ENCODE peak calls at places on chromosomes 2 and 18, in four cellular contexts. A, O, S and I are unnamed samples. For H3K79me2 and H3K4me1, the result is how much of the 10 kb centered on the place peaks cover.

GRCh38 chr2:159875083-159875482 is 77.1 kb upstream of the CD302 start:
- DNase-seq in S (no peak), O (no peak), A (no peak), I (no peak)

GRCh38 chr2:141697035-141697434 is 433.8 kb downstream of the LRP1B start:
- DNase-seq in A (no peak), O (no peak), S (no peak), I (no peak)

GRCh38 chr2:169469952-169470572 is 9.2 kb upstream of the BBS5 start:
- DNase-seq in A (no peak), O (no peak), S (no peak), I (no peak)

GRCh38 chr2:18834341-18834740 is 245.0 kb upstream of the NT5C1B start:
- DNase-seq in A (no peak), O (peak), S (no peak), I (no peak)

GRCh38 chr2:65937379-65938160 is 497.4 kb upstream of the MEIS1 start:
- DNase-seq in S (no peak), A (no peak), O (peak), I (no peak)

GRCh38 chr2:150175034-150175433 is 312.4 kb downstream of the RND3 start:
- DNase-seq in O (no peak), A (no peak), S (no peak), I (no peak)

GRCh38 chr2:217249490-217250451 is 389.9 kb upstream of the TNP1 start:
- DNase-seq in A (no peak), S (no peak), O (no peak), I (no peak)

GRCh38 chr18:60232541-60232940 is 140.0 kb downstream of the MC4R start:
- DNase-seq in A (no peak), O (peak), S (no peak), I (no peak)

GRCh38 chr2:217906787-217907186 is 96.0 kb downstream of the TNS1 start:
- DNase-seq in A (no peak), S (no peak), O (no peak), I (peak)

GRCh38 chr2:73979021-73979420 is 5.7 kb upstream of the TET3 start:
- DNase-seq in O (no peak), S (no peak), A (no peak), I (no peak)

GRCh38 chr2:46914578-46915230 is 902 bp downstream of the MCFD2 start:
- DNase-seq in A (peak), O (no peak), S (peak), I (no peak)

GRCh38 chr2:96113367-96113677 is 3.0 kb downstream of the ADRA2B start:
- DNase-seq in S (no peak), A (no peak), O (no peak), I (no peak)

GRCh38 chr2:191051825-191052778 is 38.1 kb upstream of the STAT1 start:
- DNase-seq in A (peak), S (no peak), O (peak), I (no peak)

GRCh38 chr18:9743200-9744016 is 35.3 kb downstream of the RAB31 start:
- DNase-seq in S (peak), A (no peak), O (peak), I (peak)

GRCh38 chr2:74502147-74502719 is 2.8 kb upstream of the LBX2 start:
- DNase-seq in A (no peak), O (no peak), S (no peak), I (peak)

GRCh38 chr18:2223859-2224258 is 347.4 kb downstream of the METTL4 start:
- DNase-seq in S (peak), A (no peak), O (peak), I (no peak)

GRCh38 chr2:137910641-137911040 is 53.6 kb upstream of the HNMT start:
- DNase-seq in S (no peak), O (no peak), A (no peak), I (no peak)

GRCh38 chr2:62152000-62152399 is 43.9 kb upstream of the B3GNT2 start:
- DNase-seq in A (no peak), O (peak), S (peak), I (no peak)

GRCh38 chr18:79406708-79407107 is 11.0 kb downstream of the NFATC1 start:
- DNase-seq in A (no peak), S (no peak), O (no peak), I (no peak)

GRCh38 chr18:71673498-71673897 is 870.6 kb downstream of the CBLN2 start:
- DNase-seq in S (no peak), O (no peak), A (no peak), I (no peak)

GRCh38 chr2:165815742-165816141 is 21.7 kb upstream of the GALNT3 start:
- DNase-seq in S (no peak), O (no peak), A (no peak), I (no peak)

GRCh38 chr2:208354964-208355381 is 51.6 kb upstream of the PTH2R start:
- DNase-seq in S (no peak), O (no peak), A (no peak), I (no peak)

GRCh38 chr2:46873632-46874068 is 42.0 kb downstream of the MCFD2 start:
- DNase-seq in A (peak), S (peak), O (peak), I (peak)

GRCh38 chr18:21342372-21342771 is 100.3 kb downstream of the GREB1L start:
- DNase-seq in A (no peak), O (no peak), S (no peak), I (no peak)

GRCh38 chr2:14535156-14535555 is 97.4 kb upstream of the LRATD1 start:
- DNase-seq in S (peak), O (no peak), A (no peak), I (no peak)

GRCh38 chr2:112749755-112750559 is 14.5 kb downstream of the CKAP2L start:
- DNase-seq in O (peak), S (peak), A (peak), I (peak)
- H3K4me2 ChIP-seq in O (peak), S (no peak), A (peak), I (peak)

GRCh38 chr2:174602741-174603140 is 5.1 kb upstream of the WIPF1 start:
- DNase-seq in O (no peak), S (no peak), A (no peak), I (no peak)
- H3K79me2 ChIP-seq in O (under half), S (under half), A (under half), I (under half)

DNA sequence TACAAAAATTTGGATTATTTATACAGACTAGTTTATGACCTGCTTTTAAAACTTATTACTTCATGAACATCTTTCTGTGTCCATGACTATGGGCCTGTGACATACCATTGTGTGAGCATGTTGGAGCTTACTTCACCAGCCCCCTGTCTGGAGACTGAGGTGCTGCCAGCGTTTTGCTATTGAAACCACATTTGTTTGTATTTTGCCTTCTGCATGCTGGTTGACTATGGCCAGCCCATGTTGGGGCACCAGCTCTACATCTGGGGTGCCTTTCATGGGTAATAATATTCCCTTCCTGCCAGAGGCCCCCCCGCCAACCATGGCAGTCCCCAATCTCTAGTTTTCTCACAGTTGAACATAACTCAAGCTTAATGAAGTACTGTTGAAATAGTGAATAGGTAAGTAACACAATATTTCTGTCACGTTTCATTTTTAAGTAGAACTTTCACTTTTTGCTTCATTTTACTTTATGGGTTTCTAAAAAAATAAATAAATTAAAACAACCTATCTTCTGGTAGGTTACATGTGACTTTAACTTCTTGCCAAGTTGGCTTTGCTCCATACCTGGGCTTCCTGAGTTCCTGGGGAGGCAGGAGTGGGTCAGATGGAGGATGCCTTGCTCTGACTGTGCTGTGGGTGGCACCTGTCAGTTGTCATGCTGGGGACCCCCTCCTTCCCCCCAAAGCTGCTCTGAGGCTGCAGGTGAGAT is 63.9 kb downstream of the DGKD start:
- DNase-seq in O (no peak), A (no peak), S (no peak), I (no peak)
- H3K4me1 ChIP-seq in O (under half), A (under half), S (half or more), I (under half)

DNA sequence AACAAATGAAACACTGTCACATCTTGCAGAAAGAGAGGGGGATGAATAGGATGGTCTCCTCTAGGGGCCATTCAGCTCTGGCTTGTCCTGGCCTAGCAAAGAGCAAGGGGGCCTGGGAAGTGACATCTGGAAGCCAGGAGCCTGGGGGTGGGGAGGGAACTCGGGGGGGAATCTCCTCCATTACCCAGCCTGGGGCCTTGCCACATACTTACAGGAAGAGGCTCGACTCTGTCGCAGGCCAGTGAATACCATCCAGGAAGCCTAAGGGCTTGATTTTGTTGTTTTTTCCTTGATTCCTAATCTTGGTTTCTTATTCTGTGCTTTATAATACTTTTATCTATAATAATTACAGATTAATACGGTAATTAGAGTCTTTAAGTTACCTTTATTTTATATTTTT is 797.5 kb upstream of the ID2 start:
- DNase-seq in S (no peak), A (peak), O (no peak), I (no peak)
- H3K4me2 ChIP-seq in S (no peak), A (no peak), O (no peak), I (no peak)

DNA sequence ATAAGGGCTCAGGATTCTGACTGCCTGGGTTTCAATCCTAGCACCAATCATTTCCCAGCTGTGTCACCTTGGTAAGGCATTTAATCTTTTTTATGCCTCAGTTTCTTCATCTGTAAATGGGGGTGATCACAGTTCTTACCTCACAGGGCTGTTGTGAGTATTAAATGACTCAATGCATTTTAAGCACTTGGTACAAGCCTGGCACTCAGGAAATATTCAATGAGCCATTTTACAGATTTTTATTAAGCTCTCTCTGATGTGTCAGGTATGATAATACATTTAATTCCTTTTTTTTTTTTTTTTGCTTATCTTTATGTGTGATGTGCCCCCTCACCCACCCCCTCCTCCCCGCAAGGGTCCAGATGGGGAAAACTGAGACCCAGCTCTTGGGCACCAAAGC is 12.0 kb downstream of the SPEG start:
- DNase-seq in S (no peak), A (no peak), O (no peak), I (peak)
- H3K79me2 ChIP-seq in S (under half), A (under half), O (half or more), I (under half)

GRCh38 chr2:29016500-29016899 is 35.4 kb downstream of the TOGARAM2 start:
- DNase-seq in A (no peak), S (no peak), O (no peak), I (no peak)
- H3K4me1 ChIP-seq in A (under half), S (under half), O (under half), I (under half)

GRCh38 chr2:1599301-1600085 is 144.8 kb downstream of the PXDN start:
- DNase-seq in A (no peak), O (no peak), S (no peak), I (no peak)

GRCh38 chr2:1601064-1601405 is 143.3 kb downstream of the PXDN start:
- DNase-seq in O (no peak), A (no peak), S (no peak), I (no peak)

GRCh38 chr2:1598800-1599199 is 145.5 kb downstream of the PXDN start:
- DNase-seq in A (no peak), O (no peak), S (no peak), I (no peak)

GRCh38 chr2:1600191-1601063 is 143.9 kb downstream of the PXDN start:
- DNase-seq in A (no peak), O (no peak), S (peak), I (peak)

DNA sequence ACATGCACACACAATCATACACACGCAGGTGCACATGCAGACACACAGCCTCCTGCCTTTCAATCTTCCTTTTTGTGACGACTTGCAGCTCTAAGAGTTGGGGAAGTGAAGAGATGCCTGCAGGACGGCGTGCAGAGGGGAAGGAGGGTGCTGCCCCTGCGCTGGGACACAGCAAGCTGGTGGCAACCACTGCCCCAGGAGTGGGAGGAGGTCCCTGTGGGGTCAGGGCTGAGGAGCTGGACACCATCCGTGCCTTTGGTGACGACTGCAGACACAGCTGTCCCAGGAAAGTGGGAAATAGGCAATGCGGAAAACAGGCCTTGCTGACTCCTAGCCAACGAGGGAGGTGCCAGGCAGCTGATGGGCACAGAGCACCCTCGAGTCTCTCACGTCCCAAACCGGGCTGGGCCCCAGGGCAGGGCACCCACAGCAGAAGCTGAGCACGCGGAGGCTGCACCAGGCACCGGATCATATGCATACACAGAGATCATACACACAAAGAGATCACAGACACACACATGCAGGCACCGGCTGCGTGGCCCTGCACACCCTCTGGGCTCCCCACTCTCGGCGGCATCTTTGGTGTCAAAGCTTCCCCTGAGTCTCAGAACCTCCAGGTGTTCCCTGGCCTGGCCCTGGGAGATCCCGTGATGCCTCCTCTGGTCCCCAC is 146.1 kb downstream of the PXDN start:
- DNase-seq in O (no peak), S (no peak), A (no peak), I (peak)
- H3K4me2 ChIP-seq in O (no peak), S (no peak), A (no peak), I (no peak)

DNA sequence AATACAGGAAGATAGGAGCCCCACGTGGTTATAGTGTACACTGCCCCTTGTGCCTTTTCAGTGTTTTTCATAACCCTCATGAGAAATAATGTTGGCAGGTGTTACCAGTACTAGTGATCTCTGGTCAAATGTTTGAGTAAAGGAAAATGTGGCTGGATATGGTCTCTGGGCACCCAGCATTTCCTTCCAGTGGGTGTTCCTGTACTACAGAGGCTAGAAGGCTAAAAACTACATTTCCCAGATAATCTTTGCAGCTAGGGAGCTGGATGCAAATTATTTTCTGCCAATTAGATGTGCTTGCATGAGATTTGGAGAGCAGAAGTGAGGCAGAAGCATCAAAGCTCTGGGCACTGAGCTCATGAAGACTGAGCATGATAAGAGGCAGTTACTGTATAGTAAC is 45.1 kb downstream of the KIAA2012 start:
- DNase-seq in A (no peak), O (no peak), S (no peak), I (no peak)
- H3K79me2 ChIP-seq in A (under half), O (under half), S (under half), I (under half)

DNA sequence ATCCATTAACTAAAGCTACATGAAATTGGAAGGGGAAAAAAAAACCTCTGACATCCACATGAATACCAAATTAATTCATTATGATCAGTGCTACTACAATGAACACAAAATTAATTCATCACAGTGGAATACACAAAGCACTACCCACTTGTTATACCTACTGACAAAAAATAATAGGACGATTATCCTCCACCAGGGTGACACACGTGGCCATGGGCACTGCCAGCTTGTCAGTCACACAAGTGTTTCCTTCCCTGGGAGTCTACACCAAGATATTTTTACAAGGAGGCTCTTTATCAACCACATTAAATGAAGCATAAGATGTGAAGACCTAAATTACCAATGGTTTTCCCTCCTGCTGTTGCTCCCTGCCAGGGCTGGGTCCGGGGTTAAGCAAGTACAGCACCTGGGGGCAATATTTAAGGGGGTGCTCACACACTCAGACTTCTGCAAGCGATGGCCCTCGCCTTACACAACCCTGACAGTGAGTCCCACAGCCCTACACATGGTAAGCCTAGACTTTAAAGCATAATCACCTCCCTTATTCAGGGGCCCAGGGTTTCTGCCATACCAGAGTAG is 90.1 kb downstream of the TCF4 start:
- DNase-seq in S (no peak), A (no peak), O (no peak), I (no peak)
- H3K4me1 ChIP-seq in S (under half), A (half or more), O (half or more), I (half or more)